ENCODE peak calls at places on chromosomes 7 and 10, in six cellular contexts. X, R, H, C, L and G are unnamed samples.

GRCh38 chr7:30019960-30020359 is 6.5 kb downstream of the FKBP14 start:
- DNase-seq in C (peak), X (no peak), R (no peak), H (no peak), L (no peak), G (no peak)

GRCh38 chr10:22185586-22185985 is 32.2 kb downstream of the EBLN1 start:
- DNase-seq in H (no peak), L (no peak), C (no peak), R (no peak), X (no peak), G (no peak)

GRCh38 chr7:158044156-158044823 is 543.3 kb downstream of the PTPRN2 start:
- DNase-seq in X (no peak), L (no peak), C (no peak), H (no peak), R (no peak), G (no peak)

GRCh38 chr10:106982248-106982647 is 182.3 kb downstream of the SORCS1 start:
- DNase-seq in C (no peak), X (no peak), R (no peak), L (no peak), H (no peak), G (no peak)

GRCh38 chr10:60384006-60384405 is 5.7 kb downstream of the ANK3 start:
- DNase-seq in X (no peak), L (no peak), H (no peak), R (no peak), C (no peak), G (no peak)

GRCh38 chr10:70596860-70597809 is 5.4 kb downstream of the PRF1 start:
- DNase-seq in L (no peak), R (no peak), C (no peak), X (peak), H (no peak), G (no peak)

GRCh38 chr10:126075009-126075408 is 178.6 kb downstream of the FANK1 start:
- DNase-seq in X (no peak), L (no peak), H (no peak), R (no peak), C (peak), G (no peak)

GRCh38 chr10:11318812-11319598 is 292.4 kb downstream of the USP6NL start:
- DNase-seq in H (no peak), C (no peak), L (no peak), R (no peak), X (no peak), G (no peak)

GRCh38 chr7:42096681-42097637 is 140.1 kb downstream of the GLI3 start:
- DNase-seq in R (no peak), C (no peak), X (peak), L (no peak), H (no peak), G (no peak)